ENCODE peak calls at places on chromosomes 7 and 10, in four cellular contexts. One of them, this sample, is unnamed.

GRCh38 chr7:158531661-158532060 is 56.0 kb downstream of the PTPRN2 start:
- DNase-seq in endothelial cell of umbilical vein: no peak
- DNase-seq in WERI-Rb-1: no peak
- DNase-seq in spleen: no peak
- DNase-seq in this sample: no peak

GRCh38 chr10:109089779-109090178 is 833.5 kb downstream of the XPNPEP1 start:
- DNase-seq in spleen: no peak
- DNase-seq in WERI-Rb-1: no peak
- DNase-seq in endothelial cell of umbilical vein: no peak
- DNase-seq in this sample: no peak

GRCh38 chr7:33040803-33041516 is 21.6 kb downstream of the NT5C3A start:
- DNase-seq in WERI-Rb-1: no peak
- DNase-seq in spleen: no peak
- DNase-seq in endothelial cell of umbilical vein: peak; percentile 13
- DNase-seq in this sample: no peak

GRCh38 chr7:37344886-37345579 is 103.6 kb downstream of the ELMO1 start:
- DNase-seq in spleen: no peak
- DNase-seq in endothelial cell of umbilical vein: peak; percentile 75
- DNase-seq in WERI-Rb-1: no peak
- DNase-seq in this sample: no peak

GRCh38 chr10:102691701-102692100 is 22.5 kb downstream of the ARL3 start:
- DNase-seq in spleen: no peak
- DNase-seq in endothelial cell of umbilical vein: no peak
- DNase-seq in WERI-Rb-1: no peak
- DNase-seq in this sample: no peak

GRCh38 chr7:1085910-1086421 is 1.9 kb upstream of the GPER1 start:
- DNase-seq in spleen: no peak
- DNase-seq in endothelial cell of umbilical vein: peak; percentile 44
- DNase-seq in WERI-Rb-1: no peak
- DNase-seq in this sample: no peak

GRCh38 chr7:130359276-130359857 is 14.8 kb downstream of the CPA5 start:
- DNase-seq in endothelial cell of umbilical vein: no peak
- DNase-seq in WERI-Rb-1: no peak
- DNase-seq in spleen: no peak
- DNase-seq in this sample: no peak

GRCh38 chr10:20627085-20627484 is 270.0 kb downstream of the NEBL start:
- DNase-seq in spleen: no peak
- DNase-seq in WERI-Rb-1: no peak
- DNase-seq in endothelial cell of umbilical vein: no peak
- DNase-seq in this sample: no peak

GRCh38 chr7:82527831-82528230 is 84.3 kb upstream of the CACNA2D1 start:
- DNase-seq in endothelial cell of umbilical vein: no peak
- DNase-seq in spleen: no peak
- DNase-seq in WERI-Rb-1: no peak
- DNase-seq in this sample: no peak

GRCh38 chr7:70530191-70530590 is 601.8 kb upstream of the GALNT17 start:
- DNase-seq in spleen: no peak
- DNase-seq in endothelial cell of umbilical vein: no peak
- DNase-seq in WERI-Rb-1: peak; percentile 42
- DNase-seq in this sample: no peak

GRCh38 chr10:70461397-70462348 is 16.9 kb upstream of the PALD1 start:
- DNase-seq in endothelial cell of umbilical vein: peak; percentile 49
- DNase-seq in WERI-Rb-1: peak; percentile 63
- DNase-seq in spleen: no peak
- DNase-seq in this sample: peak; percentile 54

GRCh38 chr10:22712246-22712958 is 2.0 kb downstream of the PIP4K2A start:
- DNase-seq in endothelial cell of umbilical vein: peak; percentile 5
- DNase-seq in WERI-Rb-1: no peak
- DNase-seq in spleen: no peak
- DNase-seq in this sample: no peak

GRCh38 chr7:102967798-102968197 is 55.0 kb downstream of the LRRC17 start:
- DNase-seq in WERI-Rb-1: no peak
- DNase-seq in endothelial cell of umbilical vein: no peak
- DNase-seq in spleen: no peak
- DNase-seq in this sample: no peak

GRCh38 chr10:12888470-12888869 is 113.0 kb downstream of the CCDC3 start:
- DNase-seq in endothelial cell of umbilical vein: no peak
- DNase-seq in spleen: no peak
- DNase-seq in WERI-Rb-1: no peak
- DNase-seq in this sample: no peak

GRCh38 chr7:64686493-64687184 is 20.7 kb downstream of the ZNF107 start:
- DNase-seq in endothelial cell of umbilical vein: no peak
- DNase-seq in spleen: no peak
- DNase-seq in WERI-Rb-1: no peak
- DNase-seq in this sample: no peak

GRCh38 chr7:137423321-137423720 is 79.8 kb upstream of the PTN start:
- DNase-seq in spleen: no peak
- DNase-seq in WERI-Rb-1: no peak
- DNase-seq in endothelial cell of umbilical vein: no peak
- DNase-seq in this sample: no peak

GRCh38 chr10:120423350-120424197 is 33.5 kb upstream of the PLPP4 start:
- DNase-seq in endothelial cell of umbilical vein: peak; percentile 86
- DNase-seq in spleen: no peak
- DNase-seq in WERI-Rb-1: peak; percentile 51
- DNase-seq in this sample: no peak
- H3K4me3 ChIP-seq in endothelial cell of umbilical vein: no peak overlapping the region
- H3K4me3 ChIP-seq in spleen: no peak overlapping the region
- H3K4me3 ChIP-seq in WERI-Rb-1: no peak overlapping the region
- H3K4me3 ChIP-seq in this sample: no peak overlapping the region

GRCh38 chr10:131766096-131766495 is 134.7 kb upstream of the PPP2R2D start:
- DNase-seq in spleen: peak; percentile 64
- DNase-seq in endothelial cell of umbilical vein: no peak
- DNase-seq in WERI-Rb-1: no peak
- DNase-seq in this sample: no peak

GRCh38 chr10:131764929-131765328 is 135.9 kb upstream of the PPP2R2D start:
- DNase-seq in WERI-Rb-1: no peak
- DNase-seq in endothelial cell of umbilical vein: no peak
- DNase-seq in spleen: no peak
- DNase-seq in this sample: no peak

GRCh38 chr10:131759347-131759746 is 141.5 kb upstream of the PPP2R2D start:
- DNase-seq in WERI-Rb-1: no peak
- DNase-seq in endothelial cell of umbilical vein: no peak
- DNase-seq in spleen: no peak
- DNase-seq in this sample: no peak

GRCh38 chr10:131760416-131761166 is 140.2 kb upstream of the PPP2R2D start:
- DNase-seq in spleen: no peak
- DNase-seq in WERI-Rb-1: no peak
- DNase-seq in endothelial cell of umbilical vein: no peak
- DNase-seq in this sample: no peak

GRCh38 chr10:131762789-131763696 is 137.8 kb upstream of the PPP2R2D start:
- DNase-seq in spleen: no peak
- DNase-seq in endothelial cell of umbilical vein: no peak
- DNase-seq in WERI-Rb-1: no peak
- DNase-seq in this sample: no peak
- H3K9me3 ChIP-seq in spleen: no peaks in the 10 kb centered on the region
- H3K9me3 ChIP-seq in endothelial cell of umbilical vein: peaks cover 5% of the 10 kb centered on the region
- H3K9me3 ChIP-seq in WERI-Rb-1: no peaks in the 10 kb centered on the region
- H3K9me3 ChIP-seq in this sample: peaks cover 8% of the 10 kb centered on the region

GRCh38 chr10:27635290-27635689 is 110.3 kb downstream of the MKX start:
- DNase-seq in endothelial cell of umbilical vein: no peak
- DNase-seq in WERI-Rb-1: no peak
- DNase-seq in spleen: no peak
- DNase-seq in this sample: no peak

GRCh38 chr10:27642023-27642589 is 103.5 kb downstream of the MKX start:
- DNase-seq in endothelial cell of umbilical vein: no peak
- DNase-seq in WERI-Rb-1: no peak
- DNase-seq in spleen: no peak
- DNase-seq in this sample: no peak

GRCh38 chr10:27635699-27636270 is 109.8 kb downstream of the MKX start:
- DNase-seq in WERI-Rb-1: no peak
- DNase-seq in spleen: no peak
- DNase-seq in endothelial cell of umbilical vein: no peak
- DNase-seq in this sample: no peak

GRCh38 chr10:27637601-27638000 is 108.0 kb downstream of the MKX start:
- DNase-seq in endothelial cell of umbilical vein: no peak
- DNase-seq in WERI-Rb-1: no peak
- DNase-seq in spleen: no peak
- DNase-seq in this sample: no peak

GRCh38 chr10:27636816-27637215 is 108.8 kb downstream of the MKX start:
- DNase-seq in WERI-Rb-1: no peak
- DNase-seq in endothelial cell of umbilical vein: no peak
- DNase-seq in spleen: no peak
- DNase-seq in this sample: no peak
- TF ChIP-seq CTCF in WERI-Rb-1: no peak
- TF ChIP-seq CTCF in endothelial cell of umbilical vein: no peak
- TF ChIP-seq CTCF in spleen: no peak
- TF ChIP-seq CTCF in this sample: no peak

GRCh38 chr7:127253289-127254162 is 785 bp upstream of the GRM8 start:
- DNase-seq in endothelial cell of umbilical vein: peak; percentile 66
- DNase-seq in spleen: peak; percentile 90
- DNase-seq in WERI-Rb-1: peak; percentile 71
- DNase-seq in this sample: peak; percentile 60

GRCh38 chr7:127252380-127252718 is 392 bp downstream of the GRM8 start:
- DNase-seq in spleen: no peak
- DNase-seq in endothelial cell of umbilical vein: no peak
- DNase-seq in WERI-Rb-1: peak; percentile 10
- DNase-seq in this sample: no peak

GRCh38 chr7:127256326-127256725 is 3.6 kb upstream of the GRM8 start:
- DNase-seq in WERI-Rb-1: no peak
- DNase-seq in spleen: no peak
- DNase-seq in endothelial cell of umbilical vein: no peak
- DNase-seq in this sample: no peak

GRCh38 chr7:127252736-127253288 is at the start of gene GRM8:
- DNase-seq in spleen: peak; percentile 80
- DNase-seq in WERI-Rb-1: peak; percentile 54
- DNase-seq in endothelial cell of umbilical vein: peak; percentile 61
- DNase-seq in this sample: peak; percentile 27

GRCh38 chr7:127254163-127254684 is 1.5 kb upstream of the GRM8 start:
- DNase-seq in WERI-Rb-1: no peak
- DNase-seq in endothelial cell of umbilical vein: no peak
- DNase-seq in spleen: no peak
- DNase-seq in this sample: no peak
- H3K4me3 ChIP-seq in WERI-Rb-1: peak overlapping the region; percentile 82
- H3K4me3 ChIP-seq in endothelial cell of umbilical vein: no peak overlapping the region
- H3K4me3 ChIP-seq in spleen: peak overlapping the region; percentile 86
- H3K4me3 ChIP-seq in this sample: peak overlapping the region; percentile 85